ENCODE peak calls at places on chromosomes 16 and 17, in six cellular contexts. One of them, this sample, is unnamed.

GRCh38 chr16:89133457-89134127 is 38.0 kb upstream of the CDH15 start:
- DNase-seq in HCT116: no peak
- DNase-seq in K562: no peak
- DNase-seq in WTC11: peak
- DNase-seq in GM12878: no peak
- DNase-seq in HepG2: no peak
- DNase-seq in this sample: no peak

GRCh38 chr17:6453279-6454024 is 9.2 kb downstream of the PIMREG start:
- DNase-seq in HCT116: no peak
- DNase-seq in K562: no peak
- DNase-seq in WTC11: no peak
- DNase-seq in GM12878: no peak
- DNase-seq in HepG2: no peak
- DNase-seq in this sample: no peak

GRCh38 chr17:44314869-44315661 is 6.7 kb downstream of the RUNDC3A start:
- DNase-seq in HCT116: no peak
- DNase-seq in K562: peak
- DNase-seq in WTC11: peak
- DNase-seq in GM12878: no peak
- DNase-seq in HepG2: no peak
- DNase-seq in this sample: peak

GRCh38 chr17:48555183-48555615 is 10.3 kb upstream of the HOXB2 start:
- DNase-seq in HCT116: no peak
- DNase-seq in K562: peak
- DNase-seq in WTC11: no peak
- DNase-seq in GM12878: no peak
- DNase-seq in HepG2: no peak
- DNase-seq in this sample: no peak

GRCh38 chr16:2713985-2714774 is 5.8 kb downstream of the PRSS27 start:
- DNase-seq in HCT116: no peak
- DNase-seq in K562: no peak
- DNase-seq in WTC11: no peak
- DNase-seq in GM12878: no peak
- DNase-seq in HepG2: no peak
- DNase-seq in this sample: no peak

GRCh38 chr17:4852504-4853075 is 19.4 kb downstream of the MINK1 start:
- DNase-seq in HCT116: no peak
- DNase-seq in K562: peak
- DNase-seq in WTC11: no peak
- DNase-seq in GM12878: no peak
- DNase-seq in HepG2: peak
- DNase-seq in this sample: no peak

GRCh38 chr16:16022683-16023064 is 73.3 kb downstream of the ABCC1 start:
- DNase-seq in HCT116: no peak
- DNase-seq in K562: peak
- DNase-seq in WTC11: no peak
- DNase-seq in GM12878: no peak
- DNase-seq in HepG2: no peak
- DNase-seq in this sample: no peak

GRCh38 chr17:78343433-78344201 is 16.3 kb downstream of the SOCS3 start:
- DNase-seq in HCT116: no peak
- DNase-seq in K562: no peak
- DNase-seq in WTC11: no peak
- DNase-seq in GM12878: no peak
- DNase-seq in HepG2: no peak
- DNase-seq in this sample: no peak

GRCh38 chr16:57191056-57191536 is 5.0 kb downstream of the RSPRY1 start:
- DNase-seq in HCT116: no peak
- DNase-seq in K562: no peak
- DNase-seq in WTC11: no peak
- DNase-seq in GM12878: no peak
- DNase-seq in HepG2: no peak
- DNase-seq in this sample: no peak

GRCh38 chr16:70254095-70254964 is 2.6 kb upstream of the EXOSC6 start:
- DNase-seq in HCT116: no peak
- DNase-seq in K562: no peak
- DNase-seq in WTC11: no peak
- DNase-seq in GM12878: no peak
- DNase-seq in HepG2: no peak
- DNase-seq in this sample: no peak

GRCh38 chr17:17140590-17140980 is 65.5 kb downstream of the PLD6 start:
- DNase-seq in HCT116: no peak
- DNase-seq in K562: no peak
- DNase-seq in WTC11: no peak
- DNase-seq in GM12878: no peak
- DNase-seq in HepG2: no peak
- DNase-seq in this sample: no peak

GRCh38 chr17:83109793-83110645 is 30.6 kb downstream of the METRNL start:
- DNase-seq in HCT116: peak
- DNase-seq in K562: peak
- DNase-seq in WTC11: no peak
- DNase-seq in GM12878: no peak
- DNase-seq in HepG2: peak
- DNase-seq in this sample: no peak

GRCh38 chr16:11708421-11708820 is 34.2 kb downstream of the TXNDC11 start:
- DNase-seq in HCT116: no peak
- DNase-seq in K562: no peak
- DNase-seq in WTC11: no peak
- DNase-seq in GM12878: no peak
- DNase-seq in HepG2: no peak
- DNase-seq in this sample: no peak

GRCh38 chr16:85524630-85525463 is 88.3 kb upstream of the GSE1 start:
- DNase-seq in HCT116: no peak
- DNase-seq in K562: no peak
- DNase-seq in WTC11: no peak
- DNase-seq in GM12878: no peak
- DNase-seq in HepG2: peak
- DNase-seq in this sample: no peak

GRCh38 chr16:85126731-85127662 is 14.7 kb upstream of the CIBAR2 start:
- DNase-seq in HCT116: no peak
- DNase-seq in K562: peak
- DNase-seq in WTC11: peak
- DNase-seq in GM12878: no peak
- DNase-seq in HepG2: no peak
- DNase-seq in this sample: no peak

GRCh38 chr17:68292689-68293040 is 1.4 kb downstream of the ARSG start:
- DNase-seq in HCT116: no peak
- DNase-seq in K562: no peak
- DNase-seq in WTC11: no peak
- DNase-seq in GM12878: no peak
- DNase-seq in HepG2: no peak
- DNase-seq in this sample: no peak

GRCh38 chr17:49022391-49022941 is 25.3 kb downstream of the IGF2BP1 start:
- DNase-seq in HCT116: no peak
- DNase-seq in K562: no peak
- DNase-seq in WTC11: peak
- DNase-seq in GM12878: no peak
- DNase-seq in HepG2: peak
- DNase-seq in this sample: peak

GRCh38 chr17:7579839-7580630 is 597 bp downstream of the CD68 start:
- DNase-seq in HCT116: no peak
- DNase-seq in K562: no peak
- DNase-seq in WTC11: no peak
- DNase-seq in GM12878: no peak
- DNase-seq in HepG2: no peak
- DNase-seq in this sample: peak

GRCh38 chr16:64397042-64397441 is 724.8 kb downstream of the CDH11 start:
- DNase-seq in HCT116: no peak
- DNase-seq in K562: no peak
- DNase-seq in WTC11: no peak
- DNase-seq in GM12878: no peak
- DNase-seq in HepG2: no peak
- DNase-seq in this sample: no peak

GRCh38 chr17:54784305-54784704 is 116.3 kb upstream of the TOM1L1 start:
- DNase-seq in HCT116: no peak
- DNase-seq in K562: no peak
- DNase-seq in WTC11: no peak
- DNase-seq in GM12878: no peak
- DNase-seq in HepG2: no peak
- DNase-seq in this sample: no peak

GRCh38 chr16:90057738-90058173 is 19.4 kb downstream of the PRDM7 start:
- DNase-seq in HCT116: peak
- DNase-seq in K562: peak
- DNase-seq in WTC11: no peak
- DNase-seq in GM12878: no peak
- DNase-seq in HepG2: peak
- DNase-seq in this sample: no peak

GRCh38 chr16:89334988-89335802 is 117.7 kb downstream of the ZNF778 start:
- DNase-seq in HCT116: no peak
- DNase-seq in K562: no peak
- DNase-seq in WTC11: no peak
- DNase-seq in GM12878: no peak
- DNase-seq in HepG2: no peak
- DNase-seq in this sample: no peak

GRCh38 chr16:369866-370436 is 387 bp downstream of the MRPL28 start:
- DNase-seq in HCT116: no peak
- DNase-seq in K562: peak
- DNase-seq in WTC11: no peak
- DNase-seq in GM12878: no peak
- DNase-seq in HepG2: no peak
- DNase-seq in this sample: peak

GRCh38 chr16:22903716-22904115 is 89.8 kb downstream of the HS3ST2 start:
- DNase-seq in HCT116: no peak
- DNase-seq in K562: no peak
- DNase-seq in WTC11: no peak
- DNase-seq in GM12878: no peak
- DNase-seq in HepG2: no peak
- DNase-seq in this sample: no peak

GRCh38 chr17:8162997-8163977 is 539 bp upstream of the VAMP2 start:
- DNase-seq in HCT116: no peak
- DNase-seq in K562: peak
- DNase-seq in WTC11: peak
- DNase-seq in GM12878: no peak
- DNase-seq in HepG2: no peak
- DNase-seq in this sample: peak

GRCh38 chr17:48751733-48752398 is 23.3 kb upstream of the HOXB13 start:
- DNase-seq in HCT116: no peak
- DNase-seq in K562: no peak
- DNase-seq in WTC11: no peak
- DNase-seq in GM12878: no peak
- DNase-seq in HepG2: no peak
- DNase-seq in this sample: no peak

GRCh38 chr16:87115646-87116045 is 201.5 kb downstream of the C16orf95 start:
- DNase-seq in HCT116: no peak
- DNase-seq in K562: no peak
- DNase-seq in WTC11: no peak
- DNase-seq in GM12878: no peak
- DNase-seq in HepG2: no peak
- DNase-seq in this sample: no peak

GRCh38 chr17:17088104-17088485 is 45.8 kb downstream of the MPRIP start:
- DNase-seq in HCT116: no peak
- DNase-seq in K562: peak
- DNase-seq in WTC11: no peak
- DNase-seq in GM12878: no peak
- DNase-seq in HepG2: no peak
- DNase-seq in this sample: no peak

GRCh38 chr16:83215417-83216001 is 588.7 kb downstream of the CDH13 start:
- DNase-seq in HCT116: peak
- DNase-seq in K562: peak
- DNase-seq in WTC11: peak
- DNase-seq in GM12878: no peak
- DNase-seq in HepG2: peak
- DNase-seq in this sample: peak

GRCh38 chr16:88195021-88195581 is 187.7 kb upstream of the ZNF469 start:
- DNase-seq in HCT116: no peak
- DNase-seq in K562: no peak
- DNase-seq in WTC11: no peak
- DNase-seq in GM12878: no peak
- DNase-seq in HepG2: no peak
- DNase-seq in this sample: no peak

GRCh38 chr17:72477529-72477928 is 356.7 kb downstream of the SOX9 start:
- DNase-seq in HCT116: no peak
- DNase-seq in K562: no peak
- DNase-seq in WTC11: no peak
- DNase-seq in GM12878: no peak
- DNase-seq in HepG2: no peak
- DNase-seq in this sample: no peak

GRCh38 chr16:81137012-81137335 is 40.8 kb upstream of the GCSH start:
- DNase-seq in HCT116: no peak
- DNase-seq in K562: no peak
- DNase-seq in WTC11: no peak
- DNase-seq in GM12878: no peak
- DNase-seq in HepG2: no peak
- DNase-seq in this sample: no peak

GRCh38 chr16:35391328-35391727 is 1931.9 kb downstream of the TP53TG3F start:
- DNase-seq in HCT116: peak
- DNase-seq in K562: peak
- DNase-seq in WTC11: peak
- DNase-seq in GM12878: no peak
- DNase-seq in HepG2: peak
- DNase-seq in this sample: no peak

DNA sequence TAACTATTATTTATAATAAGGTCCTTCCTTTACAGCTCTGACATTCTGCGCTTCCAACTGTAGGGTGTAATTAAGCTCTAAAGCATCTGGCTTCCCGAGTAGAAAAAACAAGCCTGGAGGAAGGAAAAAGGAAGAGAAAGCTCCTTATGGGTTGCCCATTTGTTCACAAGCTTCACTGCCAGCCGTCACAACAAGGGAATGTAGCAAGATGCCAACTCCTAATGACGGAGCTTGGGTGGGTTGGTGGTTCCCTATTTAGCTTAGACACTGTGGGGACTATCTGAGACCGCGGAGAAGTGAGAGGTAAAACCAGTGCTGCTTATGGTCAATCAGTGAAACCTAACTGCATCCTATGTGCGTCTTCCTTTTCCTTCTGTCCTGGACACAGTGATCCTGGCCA is 7.3 kb upstream of the RPRML start:
- DNase-seq in HCT116: no peak
- DNase-seq in K562: no peak
- DNase-seq in WTC11: no peak
- DNase-seq in GM12878: no peak
- DNase-seq in HepG2: no peak
- DNase-seq in this sample: no peak
- TF ChIP-seq ATF3 in HCT116: no peak
- TF ChIP-seq ATF3 in K562: no peak
- TF ChIP-seq ATF3 in WTC11: no peak
- TF ChIP-seq ATF3 in GM12878: no peak
- TF ChIP-seq ATF3 in HepG2: no peak
- TF ChIP-seq ATF3 in this sample: no peak

GRCh38 chr17:63984206-63984605 is 11.5 kb upstream of the SCN4A start:
- DNase-seq in HCT116: no peak
- DNase-seq in K562: no peak
- DNase-seq in WTC11: no peak
- DNase-seq in GM12878: no peak
- DNase-seq in HepG2: no peak
- DNase-seq in this sample: no peak
- TF ChIP-seq ATF3 in HCT116: no peak
- TF ChIP-seq ATF3 in K562: no peak
- TF ChIP-seq ATF3 in WTC11: no peak
- TF ChIP-seq ATF3 in GM12878: no peak
- TF ChIP-seq ATF3 in HepG2: no peak
- TF ChIP-seq ATF3 in this sample: no peak

GRCh38 chr17:50213026-50214015 is 11.9 kb upstream of the COL1A1 start:
- DNase-seq in HCT116: no peak
- DNase-seq in K562: peak
- DNase-seq in WTC11: peak
- DNase-seq in GM12878: peak
- DNase-seq in HepG2: peak
- DNase-seq in this sample: no peak
- TF ChIP-seq ATF3 in HCT116: no peak
- TF ChIP-seq ATF3 in K562: no peak
- TF ChIP-seq ATF3 in WTC11: no peak
- TF ChIP-seq ATF3 in GM12878: no peak
- TF ChIP-seq ATF3 in HepG2: no peak
- TF ChIP-seq ATF3 in this sample: no peak

GRCh38 chr16:10297341-10298006 is 88.4 kb upstream of the ATF7IP2 start:
- DNase-seq in HCT116: no peak
- DNase-seq in K562: peak
- DNase-seq in WTC11: no peak
- DNase-seq in GM12878: peak
- DNase-seq in HepG2: peak
- DNase-seq in this sample: no peak
- TF ChIP-seq ATF3 in HCT116: no peak
- TF ChIP-seq ATF3 in K562: no peak
- TF ChIP-seq ATF3 in WTC11: no peak
- TF ChIP-seq ATF3 in GM12878: no peak
- TF ChIP-seq ATF3 in HepG2: no peak
- TF ChIP-seq ATF3 in this sample: no peak